ENCODE peak calls at places on chromosome 1, in eight cellular contexts. L, W, G, F, S, P, M and N are unnamed samples.

GRCh38 chr1:153540394-153541361 is at the start of gene S100A5:
- DNase-seq in L (peak), G (no peak), S (no peak), P (no peak), W (no peak), F (peak), M (no peak), N (no peak)

GRCh38 chr1:116489231-116489697 is 81.6 kb downstream of the CD58 start:
- DNase-seq in F (peak), S (no peak), P (no peak), W (no peak), M (no peak), L (no peak), G (no peak), N (no peak)

GRCh38 chr1:214213136-214213535 is 67.8 kb upstream of the SMYD2 start:
- DNase-seq in S (no peak), L (no peak), F (peak), P (no peak), M (no peak), G (no peak), W (no peak), N (no peak)

GRCh38 chr1:156356875-156357534 is 12.0 kb upstream of the RHBG start:
- DNase-seq in P (peak), G (peak), F (peak), W (peak), M (no peak), S (peak), L (peak), N (peak)

GRCh38 chr1:177848577-177848976 is 121.3 kb downstream of the SEC16B start:
- DNase-seq in S (no peak), P (no peak), L (no peak), W (no peak), M (no peak), F (no peak), G (no peak), N (no peak)

GRCh38 chr1:226870323-226871046 is at the start of gene PSEN2:
- DNase-seq in P (peak), G (peak), W (peak), F (peak), M (no peak), L (peak), S (peak), N (peak)

GRCh38 chr1:119988316-119989067 is 81.0 kb downstream of the NOTCH2 start:
- DNase-seq in W (no peak), M (no peak), F (no peak), L (no peak), G (no peak), P (no peak), S (no peak), N (no peak)

GRCh38 chr1:218930879-218931278 is 242.8 kb upstream of the LYPLAL1 start:
- DNase-seq in S (no peak), P (no peak), W (no peak), L (no peak), M (peak), F (no peak), G (no peak), N (no peak)

GRCh38 chr1:167105150-167105840 is 11.4 kb downstream of the STYXL2 start:
- DNase-seq in L (no peak), W (no peak), G (no peak), S (no peak), F (no peak), M (no peak), P (no peak), N (no peak)

GRCh38 chr1:65292861-65293593 is 16.3 kb upstream of the DNAJC6 start:
- DNase-seq in L (no peak), P (no peak), S (no peak), M (no peak), G (peak), F (no peak), W (no peak), N (no peak)

GRCh38 chr1:206933333-206933945 is 11.7 kb upstream of the FCMR start:
- DNase-seq in L (peak), S (no peak), P (peak), G (peak), M (no peak), W (no peak), F (no peak), N (no peak)

GRCh38 chr1:17596651-17597509 is 57.4 kb downstream of the ARHGEF10L start:
- DNase-seq in F (no peak), G (no peak), L (no peak), P (no peak), W (no peak), S (no peak), M (no peak), N (peak)

GRCh38 chr1:1434131-1434811 is 1.2 kb upstream of the VWA1 start:
- DNase-seq in S (no peak), G (peak), L (no peak), W (no peak), F (no peak), M (no peak), P (no peak), N (no peak)

GRCh38 chr1:66916320-66916719 is 8.3 kb downstream of the DNAI4 start:
- DNase-seq in S (no peak), P (no peak), W (no peak), F (no peak), L (no peak), M (no peak), G (peak), N (no peak)

GRCh38 chr1:33082575-33083112 is 1.7 kb downstream of the AZIN2 start:
- DNase-seq in M (no peak), P (no peak), S (no peak), L (no peak), W (no peak), F (no peak), G (no peak), N (no peak)

GRCh38 chr1:165279831-165280351 is 76.6 kb downstream of the LMX1A start:
- DNase-seq in P (no peak), M (no peak), S (no peak), L (no peak), W (no peak), G (no peak), F (no peak), N (no peak)

GRCh38 chr1:86110451-86111129 is 46.0 kb downstream of the COL24A1 start:
- DNase-seq in F (no peak), M (no peak), L (no peak), G (no peak), W (no peak), P (no peak), S (no peak), N (no peak)

GRCh38 chr1:115239148-115239820 is 98.8 kb downstream of the NGF start:
- DNase-seq in L (no peak), F (no peak), G (no peak), P (no peak), M (no peak), S (no peak), W (no peak), N (no peak)

GRCh38 chr1:186974774-186975181 is 146.0 kb downstream of the PLA2G4A start:
- DNase-seq in G (no peak), S (no peak), P (no peak), M (peak), L (no peak), W (no peak), F (no peak), N (no peak)

GRCh38 chr1:228646717-228647522 is 88.4 kb upstream of the RHOU start:
- DNase-seq in W (no peak), S (no peak), P (no peak), F (peak), G (no peak), L (peak), M (no peak), N (peak)

GRCh38 chr1:203340112-203340804 is 10.7 kb downstream of the FMOD start:
- DNase-seq in L (peak), P (peak), S (peak), M (peak), F (peak), G (peak), W (peak), N (peak)

GRCh38 chr1:11648039-11648438 is 6.2 kb downstream of the FBXO2 start:
- DNase-seq in W (no peak), M (no peak), P (no peak), L (no peak), F (no peak), G (no peak), S (no peak), N (no peak)

GRCh38 chr1:156406229-156406628 is 37.2 kb downstream of the RHBG start:
- DNase-seq in P (no peak), M (no peak), G (no peak), F (no peak), S (no peak), W (no peak), L (no peak), N (no peak)

GRCh38 chr1:188249813-188250212 is 1421.1 kb downstream of the PLA2G4A start:
- DNase-seq in L (no peak), G (no peak), W (no peak), S (no peak), F (no peak), P (no peak), M (no peak), N (no peak)

GRCh38 chr1:185376840-185377635 is 60.0 kb upstream of the IVNS1ABP start:
- DNase-seq in L (no peak), W (no peak), S (no peak), P (no peak), G (no peak), M (no peak), F (no peak), N (no peak)

GRCh38 chr1:10213186-10213585 is 2.8 kb downstream of the KIF1B start:
- DNase-seq in S (no peak), M (no peak), G (no peak), P (no peak), W (no peak), L (no peak), F (no peak), N (no peak)

GRCh38 chr1:157490337-157491165 is 61.8 kb downstream of the FCRL5 start:
- DNase-seq in M (peak), G (peak), S (peak), F (peak), L (peak), P (no peak), W (peak), N (peak)

GRCh38 chr1:42756956-42757891 is 9.6 kb downstream of the P3H1 start:
- DNase-seq in F (peak), M (no peak), S (no peak), L (peak), W (no peak), G (peak), P (no peak), N (peak)

GRCh38 chr1:204777591-204777990 is 92.1 kb upstream of the LRRN2 start:
- DNase-seq in M (no peak), W (no peak), L (no peak), P (no peak), S (no peak), F (no peak), G (no peak), N (no peak)